ENCODE peak calls at places on chromosomes 4 and X, in five cellular contexts. B is SK-N-SH, E is breast epithelium, V is Panc1, P is transverse colon. Z is an unnamed sample.

GRCh38 chr4:1511441-1512041 is 105.3 kb upstream of the NKX1-1 start:
- DNase-seq in B (peak), E (peak), V (no peak), P (no peak), Z (no peak)

GRCh38 chr4:10495651-10496050 is 38.4 kb upstream of the ZNF518B start:
- DNase-seq in B (no peak), E (no peak), V (no peak), P (no peak), Z (no peak)

GRCh38 chr4:54066718-54067129 is 2.3 kb upstream of the CHIC2 start:
- DNase-seq in B (no peak), E (no peak), V (no peak), P (no peak), Z (no peak)

GRCh38 chr4:25403699-25404098 is 26.6 kb downstream of the ANAPC4 start:
- DNase-seq in B (no peak), E (no peak), V (no peak), P (no peak), Z (no peak)

GRCh38 chr4:89022426-89023128 is 34.4 kb downstream of the FAM13A start:
- DNase-seq in B (no peak), E (no peak), V (no peak), P (no peak), Z (no peak)

GRCh38 chrX:103953353-103953752 is 9.1 kb upstream of the TMSB15B start:
- DNase-seq in B (no peak), E (no peak), V (no peak), P (no peak), Z (no peak)

GRCh38 chr4:94843222-94843621 is 85.5 kb downstream of the BMPR1B start:
- DNase-seq in B (no peak), E (no peak), V (no peak), P (no peak), Z (no peak)

GRCh38 chrX:8504451-8504850 is 39.8 kb downstream of the VCX3B start:
- DNase-seq in B (no peak), E (no peak), V (no peak), P (no peak), Z (no peak)

GRCh38 chrX:145654486-145654885 is 163.1 kb upstream of the SLITRK2 start:
- DNase-seq in B (no peak), E (no peak), V (no peak), P (no peak), Z (no peak)

GRCh38 chrX:83529950-83530349 is 21.9 kb downstream of the POU3F4 start:
- DNase-seq in B (no peak), E (no peak), V (no peak), P (no peak), Z (no peak)

GRCh38 chr4:106315476-106315967 is 487 bp downstream of the TBCK start:
- DNase-seq in B (no peak), E (peak), V (no peak), P (no peak), Z (no peak)

GRCh38 chr4:1403177-1403583 is 3.1 kb downstream of the NKX1-1 start:
- DNase-seq in B (no peak), E (no peak), V (no peak), P (no peak), Z (no peak)

GRCh38 chr4:14787894-14788293 is 214.4 kb upstream of the CPEB2 start:
- DNase-seq in B (no peak), E (no peak), V (peak), P (peak), Z (no peak)

GRCh38 chrX:154097003-154097596 is 417 bp downstream of the MECP2 start:
- DNase-seq in B (peak), E (peak), V (no peak), P (peak), Z (no peak)

GRCh38 chrX:154096140-154097002 is 1.1 kb downstream of the MECP2 start:
- DNase-seq in B (no peak), E (no peak), V (no peak), P (no peak), Z (no peak)

GRCh38 chrX:154098551-154098950 is 1.0 kb upstream of the MECP2 start:
- DNase-seq in B (no peak), E (no peak), V (no peak), P (no peak), Z (no peak)

GRCh38 chrX:154094833-154095232 is 2.7 kb downstream of the MECP2 start:
- DNase-seq in B (no peak), E (no peak), V (no peak), P (no peak), Z (no peak)

GRCh38 chrX:154097597-154098541 is at the start of gene MECP2:
- DNase-seq in B (peak), E (peak), V (peak), P (peak), Z (peak)
- TF ChIP-seq POLR2AphosphoS5 in B (peak), E (peak), V (no peak), P (peak), Z (peak)

GRCh38 chrX:112066813-112067212 is 15.8 kb downstream of the TRPC5 start:
- DNase-seq in B (no peak), E (no peak), V (no peak), P (no peak), Z (no peak)
- H3K27ac ChIP-seq in B (no peak), E (no peak), V (no peak), P (no peak), Z (no peak)

GRCh38 chr4:139299536-139299935 is 1.8 kb upstream of the NAA15 start:
- DNase-seq in B (no peak), E (no peak), V (no peak), P (no peak), Z (no peak)
- H3K4me3 ChIP-seq in B (peak), E (no peak), V (peak), P (no peak), Z (peak)

GRCh38 chr4:68861057-68861456 is 45.3 kb downstream of the UGT2B10 start:
- DNase-seq in B (no peak), E (no peak), V (no peak), P (no peak), Z (no peak)

GRCh38 chr4:68865760-68866159 is 50.0 kb downstream of the UGT2B10 start:
- DNase-seq in B (no peak), E (no peak), V (no peak), P (no peak), Z (no peak)

GRCh38 chr4:68869274-68869773 is 53.5 kb downstream of the UGT2B10 start:
- DNase-seq in B (no peak), E (no peak), V (no peak), P (no peak), Z (no peak)

GRCh38 chr4:68864438-68865177 is 48.8 kb downstream of the UGT2B10 start:
- DNase-seq in B (no peak), E (no peak), V (no peak), P (peak), Z (no peak)

DNA sequence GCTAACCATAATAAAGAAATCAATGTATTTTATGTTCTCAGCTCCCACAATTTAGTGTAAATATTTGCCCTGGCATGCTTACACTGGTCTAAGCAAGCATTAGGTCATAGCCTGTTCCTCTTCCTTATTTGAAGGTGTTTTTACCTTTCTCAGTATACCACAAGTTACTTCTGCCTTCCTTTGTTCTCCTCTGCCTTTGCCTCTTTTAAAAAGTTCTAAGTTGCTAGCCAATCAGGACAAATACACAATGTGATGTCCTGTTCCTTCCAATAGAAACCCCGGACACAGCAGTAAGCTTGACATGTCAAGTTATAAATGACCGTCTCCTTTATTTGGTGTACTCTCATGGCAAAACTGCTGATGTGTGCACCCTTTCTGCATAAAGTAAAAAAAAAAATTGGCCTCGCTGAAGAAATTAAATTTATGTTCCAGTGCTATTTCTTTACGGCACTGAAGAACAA is 49.4 kb downstream of the UGT2B10 start:
- DNase-seq in B (no peak), E (no peak), V (no peak), P (no peak), Z (no peak)
- TF ChIP-seq POLR2AphosphoS5 in B (no peak), E (no peak), V (no peak), P (no peak), Z (no peak)